ENCODE peak calls at places on chromosomes 11 and 22, in ten cellular contexts. D, J, E, Z, N, M, H, F, R and G are unnamed samples.

GRCh38 chr22:50275181-50276055 is 5.2 kb upstream of the MAPK11 start:
- DNase-seq in D (no peak), E (no peak), M (no peak), J (no peak), Z (no peak), H (no peak), R (no peak), N (no peak), F (no peak), G (no peak)

GRCh38 chr11:25775608-25776007 is 556.3 kb upstream of the ANO3 start:
- DNase-seq in R (no peak), J (no peak), D (no peak), Z (no peak), H (no peak), E (no peak), N (no peak), M (no peak), F (no peak), G (no peak)

GRCh38 chr11:92670293-92670890 is 299.1 kb upstream of the MTNR1B start:
- DNase-seq in N (no peak), M (no peak), H (no peak), J (peak), F (no peak), Z (no peak), R (no peak), E (no peak), D (no peak), G (peak)

GRCh38 chr11:13831707-13832106 is 130.8 kb upstream of the SPON1 start:
- DNase-seq in M (no peak), N (no peak), E (no peak), R (no peak), J (no peak), F (no peak), D (no peak), Z (no peak), H (no peak), G (peak)

GRCh38 chr11:21401496-21401895 is 732.1 kb downstream of the NELL1 start:
- DNase-seq in J (no peak), Z (no peak), E (no peak), M (no peak), R (no peak), H (no peak), D (no peak), F (no peak), N (no peak), G (no peak)

GRCh38 chr11:86440305-86440716 is 65.6 kb downstream of the CCDC81 start:
- DNase-seq in H (peak), F (no peak), J (no peak), D (no peak), R (no peak), Z (no peak), M (peak), E (no peak), N (no peak), G (no peak)

GRCh38 chr11:95148421-95148820 is 58.8 kb downstream of the ENDOD1 start:
- DNase-seq in H (no peak), Z (no peak), R (no peak), D (no peak), M (no peak), F (no peak), E (no peak), N (no peak), J (no peak), G (no peak)

GRCh38 chr11:130323452-130324448 is 9.0 kb upstream of the ZBTB44 start:
- DNase-seq in M (peak), Z (no peak), R (no peak), N (no peak), J (no peak), H (no peak), F (no peak), D (no peak), E (no peak), G (no peak)

GRCh38 chr11:85736121-85736520 is 50.1 kb upstream of the CCDC89 start:
- DNase-seq in N (no peak), Z (no peak), H (no peak), J (no peak), F (no peak), E (no peak), D (no peak), M (no peak), R (no peak), G (no peak)

GRCh38 chr11:128180446-128181089 is 406.8 kb downstream of the ETS1 start:
- DNase-seq in M (peak), E (peak), Z (peak), F (peak), J (peak), R (no peak), N (no peak), D (no peak), H (peak), G (peak)

GRCh38 chr11:33885338-33886005 is 6.4 kb downstream of the LMO2 start:
- DNase-seq in N (no peak), F (no peak), R (no peak), J (no peak), E (no peak), D (no peak), H (no peak), Z (no peak), M (no peak), G (no peak)

GRCh38 chr11:119346605-119347004 is at the start of gene MFRP:
- DNase-seq in N (no peak), E (no peak), H (no peak), J (no peak), M (no peak), F (no peak), Z (no peak), R (no peak), D (no peak), G (no peak)

GRCh38 chr11:9459573-9460321 is 1.1 kb upstream of the ZNF143 start:
- DNase-seq in H (peak), D (peak), F (no peak), J (peak), M (peak), Z (peak), R (peak), N (no peak), E (no peak), G (peak)

GRCh38 chr11:18384157-18384641 is 10.2 kb upstream of the LDHA start:
- DNase-seq in F (peak), H (peak), M (peak), N (no peak), R (no peak), E (peak), D (no peak), Z (peak), J (no peak), G (peak)

GRCh38 chr11:68843052-68843561 is 1.4 kb upstream of the CPT1A start:
- DNase-seq in E (no peak), R (peak), H (peak), N (no peak), M (peak), Z (no peak), D (peak), J (peak), F (no peak), G (no peak)

GRCh38 chr11:81420668-81421550 is 1312.8 kb downstream of the FAM181B start:
- DNase-seq in H (no peak), Z (no peak), N (no peak), D (no peak), M (no peak), F (no peak), E (no peak), J (no peak), R (no peak), G (no peak)

GRCh38 chr11:93484716-93485115 is 58.5 kb downstream of the SMCO4 start:
- DNase-seq in N (no peak), D (no peak), E (peak), Z (no peak), R (no peak), F (no peak), J (no peak), H (peak), M (peak), G (no peak)

GRCh38 chr11:97454988-97455387 is 1065.2 kb downstream of the JRKL start:
- DNase-seq in N (no peak), D (no peak), E (no peak), H (no peak), F (no peak), J (peak), R (no peak), Z (no peak), M (no peak), G (peak)

GRCh38 chr11:122068096-122068495 is 47.9 kb downstream of the BLID start:
- DNase-seq in M (no peak), Z (no peak), R (no peak), N (no peak), E (no peak), J (no peak), F (no peak), D (no peak), H (no peak), G (no peak)

GRCh38 chr11:27215471-27216267 is 147.3 kb downstream of the CCDC34 start:
- DNase-seq in E (no peak), H (no peak), N (no peak), J (no peak), R (no peak), F (no peak), D (no peak), M (no peak), Z (no peak), G (peak)